ENCODE peak calls at places on chromosomes 5 and 9, in five cellular contexts. N is GM13976, S is cardiac fibroblast, V is EL, Z is hepatic stellate cell. H is an unnamed sample.

GRCh38 chr5:82662340-82662739 is 384.2 kb upstream of the RPS23 start:
- DNase-seq in N (no peak), S (peak), V (no peak), Z (no peak), H (no peak)

GRCh38 chr5:167489202-167489601 is 802.2 kb upstream of the WWC1 start:
- DNase-seq in N (peak), S (peak), V (peak), Z (no peak), H (no peak)

GRCh38 chr9:122387526-122387925 is 16.7 kb downstream of the PTGS1 start:
- DNase-seq in N (no peak), S (no peak), V (no peak), Z (no peak), H (no peak)

GRCh38 chr5:171637811-171638210 is 147.8 kb upstream of the SMIM23 start:
- DNase-seq in N (no peak), S (no peak), V (no peak), Z (no peak), H (no peak)

GRCh38 chr9:134597041-134597913 is 44.3 kb upstream of the COL5A1 start:
- DNase-seq in N (no peak), S (peak), V (no peak), Z (no peak), H (peak)

GRCh38 chr9:35229066-35229778 is 67.4 kb downstream of the UNC13B start:
- DNase-seq in N (no peak), S (no peak), V (no peak), Z (no peak), H (no peak)

GRCh38 chr5:56910123-56910951 is 941 bp downstream of the SETD9 start:
- DNase-seq in N (peak), S (no peak), V (no peak), Z (peak), H (peak)

GRCh38 chr5:173281910-173282309 is 46.3 kb downstream of the STC2 start:
- DNase-seq in N (no peak), S (peak), V (peak), Z (no peak), H (no peak)

GRCh38 chr5:80068775-80069174 is 33.6 kb downstream of the THBS4 start:
- DNase-seq in N (no peak), S (no peak), V (no peak), Z (no peak), H (no peak)

GRCh38 chr5:158200624-158201023 is 341.7 kb upstream of the CLINT1 start:
- DNase-seq in N (no peak), S (no peak), V (no peak), Z (no peak), H (no peak)

GRCh38 chr9:122206118-122207046 is 22.4 kb downstream of the LHX6 start:
- DNase-seq in N (no peak), S (peak), V (peak), Z (peak), H (no peak)

H was measured in testis.